ENCODE peak calls at places on chromosomes 16 and 17, in ten cellular contexts. A is HCT116; C is heart left ventricle; N is lung; S is fibroblast of lung; T is trophoblast cell; M is CD8-positive, alpha-beta memory T cell; E is neuronal stem cell; R is mesendoderm; Q is GM23248. K is an unnamed sample.
A peak's percentile ranks its signal among the peaks of the same experiment; 100 is the strongest.

GRCh38 chr17:56593741-56594527 is 435 bp downstream of the NOG start:
- DNase-seq in A (no peak), C (peak; percentile 81), N (peak; percentile 63), S (no peak), T (peak; percentile 74), M (no peak), E (no peak), R (no peak), Q (peak; percentile 90), K (peak; percentile 57)

GRCh38 chr16:30010817-30011504 is at the start of gene DOC2A:
- DNase-seq in A (no peak), C (no peak), N (no peak), S (no peak), T (no peak), M (no peak), E (peak; percentile 41), R (peak; percentile 60), Q (peak; percentile 43), K (no peak)

GRCh38 chr17:71985111-71986039 is 135.4 kb upstream of the SOX9 start:
- DNase-seq in A (no peak), C (no peak), N (no peak), S (no peak), T (no peak), M (no peak), E (no peak), R (no peak), Q (no peak), K (peak; percentile 23)

GRCh38 chr16:78460428-78460827 is 361.0 kb downstream of the WWOX start:
- DNase-seq in A (no peak), C (no peak), N (no peak), S (no peak), T (no peak), M (no peak), E (no peak), R (no peak), Q (no peak), K (no peak)

GRCh38 chr17:68288375-68288774 is 2.6 kb downstream of the SLC16A6 start:
- DNase-seq in A (no peak), C (no peak), N (no peak), S (no peak), T (peak; percentile 30), M (no peak), E (no peak), R (peak; percentile 8), Q (no peak), K (no peak)

GRCh38 chr17:40452921-40453378 is 9.7 kb downstream of the IGFBP4 start:
- DNase-seq in A (no peak), C (no peak), N (no peak), S (peak; percentile 40), T (no peak), M (no peak), E (no peak), R (no peak), Q (peak; percentile 70), K (peak; percentile 59)

GRCh38 chr17:82775033-82775823 is 23.4 kb downstream of the TBCD start:
- DNase-seq in A (peak; percentile 24), C (peak; percentile 83), N (peak; percentile 64), S (peak; percentile 40), T (peak; percentile 83), M (peak; percentile 67), E (peak; percentile 43), R (peak; percentile 70), Q (peak; percentile 66), K (peak; percentile 81)

GRCh38 chr16:52556083-52556482 is 9.1 kb upstream of the TOX3 start:
- DNase-seq in A (no peak), C (no peak), N (no peak), S (no peak), T (no peak), M (no peak), E (no peak), R (no peak), Q (no peak), K (no peak)

GRCh38 chr16:24035127-24035842 is 199.5 kb downstream of the PRKCB start:
- DNase-seq in A (no peak), C (no peak), N (no peak), S (no peak), T (peak; percentile 22), M (peak; percentile 71), E (no peak), R (no peak), Q (no peak), K (no peak)

GRCh38 chr16:5502467-5502869 is 404.9 kb upstream of the EEF2KMT start:
- DNase-seq in A (no peak), C (no peak), N (no peak), S (no peak), T (no peak), M (no peak), E (peak; percentile 40), R (peak; percentile 87), Q (no peak), K (no peak)

GRCh38 chr17:17151962-17152361 is 54.2 kb downstream of the PLD6 start:
- DNase-seq in A (no peak), C (peak; percentile 91), N (peak; percentile 68), S (peak; percentile 92), T (peak; percentile 18), M (no peak), E (no peak), R (no peak), Q (peak; percentile 100), K (peak; percentile 77)

GRCh38 chr17:47120521-47121095 is 68.5 kb downstream of the CDC27 start:
- DNase-seq in A (no peak), C (no peak), N (no peak), S (no peak), T (no peak), M (no peak), E (no peak), R (no peak), Q (peak; percentile 95), K (no peak)

GRCh38 chr17:42285346-42286050 is 2.8 kb upstream of the STAT5A start:
- DNase-seq in A (no peak), C (no peak), N (no peak), S (no peak), T (no peak), M (no peak), E (no peak), R (no peak), Q (no peak), K (no peak)

GRCh38 chr17:45040459-45040858 is 11.0 kb downstream of the DCAKD start:
- DNase-seq in A (no peak), C (no peak), N (no peak), S (no peak), T (no peak), M (no peak), E (peak; percentile 61), R (peak; percentile 66), Q (peak; percentile 20), K (no peak)

GRCh38 chr17:45043268-45043681 is 8.2 kb downstream of the DCAKD start:
- DNase-seq in A (no peak), C (no peak), N (no peak), S (peak; percentile 53), T (no peak), M (no peak), E (no peak), R (no peak), Q (peak; percentile 20), K (no peak)

GRCh38 chr17:45042346-45043120 is 8.9 kb downstream of the DCAKD start:
- DNase-seq in A (no peak), C (no peak), N (no peak), S (no peak), T (no peak), M (no peak), E (no peak), R (no peak), Q (no peak), K (no peak)

GRCh38 chr17:45046536-45047125 is 4.8 kb downstream of the DCAKD start:
- DNase-seq in A (no peak), C (no peak), N (no peak), S (no peak), T (peak; percentile 9), M (no peak), E (no peak), R (no peak), Q (peak; percentile 77), K (no peak)

GRCh38 chr17:45043813-45044540 is 7.5 kb downstream of the DCAKD start:
- DNase-seq in A (no peak), C (no peak), N (no peak), S (no peak), T (no peak), M (no peak), E (no peak), R (no peak), Q (no peak), K (peak; percentile 57)
- H3K27ac ChIP-seq in A (no peak overlapping the region), C (no peak overlapping the region), N (peak overlapping the region; percentile 9), S (no peak overlapping the region), T (no peak overlapping the region), M (no peak overlapping the region), E (no peak overlapping the region), R (no peak overlapping the region), Q (no peak overlapping the region), K (peak overlapping the region; percentile 99)

GRCh38 chr17:21167303-21167702 is 40.5 kb downstream of the DHRS7B start:
- DNase-seq in A (no peak), C (no peak), N (no peak), S (peak; percentile 15), T (no peak), M (no peak), E (no peak), R (no peak), Q (peak; percentile 86), K (no peak)
- H3K27ac ChIP-seq in A (no peak overlapping the region), C (peak overlapping the region; percentile 88), N (peak overlapping the region; percentile 74), S (peak overlapping the region; percentile 40), T (no peak overlapping the region), M (no peak overlapping the region), E (no peak overlapping the region), R (no peak overlapping the region), Q (peak overlapping the region; percentile 96), K (no peak overlapping the region)

GRCh38 chr17:11332706-11333105 is 91.7 kb downstream of the SHISA6 start:
- DNase-seq in A (no peak), C (no peak), N (no peak), S (no peak), T (no peak), M (no peak), E (no peak), R (no peak), Q (no peak), K (no peak)
- H3K27ac ChIP-seq in A (no peak overlapping the region), C (no peak overlapping the region), N (no peak overlapping the region), S (no peak overlapping the region), T (no peak overlapping the region), M (no peak overlapping the region), E (no peak overlapping the region), R (no peak overlapping the region), Q (no peak overlapping the region), K (no peak overlapping the region)

GRCh38 chr16:31880322-31880979 is 6.8 kb downstream of the ZNF267 start:
- DNase-seq in A (no peak), C (no peak), N (no peak), S (peak; percentile 83), T (peak; percentile 50), M (peak; percentile 59), E (no peak), R (peak; percentile 64), Q (peak; percentile 84), K (peak; percentile 36)

GRCh38 chr16:31888735-31889134 is 15.1 kb downstream of the ZNF267 start:
- DNase-seq in A (no peak), C (no peak), N (no peak), S (no peak), T (no peak), M (no peak), E (no peak), R (no peak), Q (no peak), K (no peak)

DNA sequence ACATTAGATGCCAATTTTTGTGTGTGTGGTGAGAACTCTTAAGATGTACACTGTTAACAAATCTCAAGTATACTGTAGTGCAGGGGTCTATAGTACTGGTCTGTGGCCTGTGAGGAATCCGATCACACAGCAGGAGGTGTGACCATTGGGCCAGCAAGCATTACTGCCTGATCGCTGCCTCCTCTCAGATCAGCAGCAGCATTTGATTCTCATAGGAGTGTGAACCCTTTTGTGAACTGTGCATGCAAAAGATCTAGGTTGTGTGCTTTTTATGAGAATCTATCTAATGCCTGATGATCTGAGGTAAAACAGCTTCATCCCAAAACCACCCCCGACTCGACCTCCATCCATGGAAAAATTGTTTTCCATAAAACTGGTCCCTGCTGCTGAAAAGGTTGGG is 12.6 kb downstream of the ZNF267 start:
- DNase-seq in A (no peak), C (no peak), N (no peak), S (no peak), T (no peak), M (no peak), E (no peak), R (no peak), Q (no peak), K (no peak)
- H3K27ac ChIP-seq in A (no peak overlapping the region), C (no peak overlapping the region), N (no peak overlapping the region), S (no peak overlapping the region), T (no peak overlapping the region), M (no peak overlapping the region), E (no peak overlapping the region), R (no peak overlapping the region), Q (no peak overlapping the region), K (no peak overlapping the region)